ENCODE peak calls at places on chromosomes 13 and 19, in five cellular contexts. D, L, A, M and G are unnamed samples.

GRCh38 chr13:50129923-50130685 is 114.9 kb downstream of the KCNRG start:
- DNase-seq in M (peak), A (peak), L (no peak), D (no peak), G (no peak)

GRCh38 chr13:108214511-108215383 is 589 bp downstream of the LIG4 start:
- DNase-seq in D (no peak), M (no peak), L (peak), A (no peak), G (peak)

GRCh38 chr13:25575562-25575961 is 203.8 kb downstream of the ATP8A2 start:
- DNase-seq in D (no peak), M (no peak), A (no peak), L (no peak), G (no peak)

GRCh38 chr19:4310247-4311121 is 6.1 kb downstream of the FSD1 start:
- DNase-seq in M (peak), L (no peak), A (no peak), D (no peak), G (no peak)

GRCh38 chr13:35157143-35157755 is 215.2 kb downstream of the NBEA start:
- DNase-seq in A (no peak), D (no peak), M (peak), L (peak), G (peak)

GRCh38 chr19:18899624-18900560 is 3.9 kb upstream of the CERS1 start:
- DNase-seq in D (no peak), L (no peak), M (no peak), A (no peak), G (no peak)

GRCh38 chr13:112244061-112244460 is 132.1 kb upstream of the SPACA7 start:
- DNase-seq in A (no peak), L (no peak), M (no peak), D (no peak), G (no peak)

GRCh38 chr13:27578121-27579030 is 42.0 kb downstream of the LNX2 start:
- DNase-seq in D (no peak), M (no peak), A (no peak), L (no peak), G (no peak)

GRCh38 chr19:40555978-40556689 is 20.5 kb upstream of the SHKBP1 start:
- DNase-seq in D (no peak), L (no peak), M (no peak), A (no peak), G (no peak)

GRCh38 chr19:524062-524674 is 7.4 kb upstream of the CDC34 start:
- DNase-seq in M (no peak), D (no peak), L (no peak), A (no peak), G (no peak)

GRCh38 chr19:1079566-1080111 is 12.7 kb downstream of the ARHGAP45 start:
- DNase-seq in D (no peak), A (peak), L (no peak), M (no peak), G (no peak)

GRCh38 chr13:33168326-33168960 is 117.1 kb downstream of the STARD13 start:
- DNase-seq in L (no peak), M (no peak), A (no peak), D (no peak), G (no peak)

GRCh38 chr19:34999498-35000337 is at the start of gene GRAMD1A:
- DNase-seq in L (peak), A (peak), D (peak), M (peak), G (peak)

GRCh38 chr19:47230122-47230920 is 678 bp downstream of the BBC3 start:
- DNase-seq in L (peak), M (peak), A (peak), D (peak), G (no peak)

GRCh38 chr13:19864018-19864338 is 529 bp upstream of the ZMYM5 start:
- DNase-seq in M (peak), L (peak), A (peak), D (peak), G (peak)

GRCh38 chr19:3324405-3324856 is 42.0 kb upstream of the NFIC start:
- DNase-seq in M (peak), D (peak), A (peak), L (peak), G (no peak)

GRCh38 chr19:55230780-55231179 is 2.2 kb upstream of the TMEM86B start:
- DNase-seq in L (no peak), M (no peak), D (no peak), A (no peak), G (no peak)

GRCh38 chr13:109595466-109595865 is 190.9 kb downstream of the IRS2 start:
- DNase-seq in L (no peak), D (no peak), A (no peak), M (no peak), G (no peak)

GRCh38 chr19:37506387-37507166 is at the start of gene ZNF793:
- DNase-seq in D (peak), A (peak), L (peak), M (peak), G (peak)

GRCh38 chr13:113589251-113589960 is 4.9 kb downstream of the TFDP1 start:
- DNase-seq in L (no peak), M (no peak), A (no peak), D (peak), G (no peak)

GRCh38 chr13:98293103-98293502 is 116.0 kb upstream of the RNF113B start:
- DNase-seq in L (no peak), D (peak), A (no peak), M (no peak), G (no peak)

GRCh38 chr13:48946163-48946562 is 29.5 kb upstream of the FNDC3A start:
- DNase-seq in D (no peak), A (no peak), M (no peak), L (no peak), G (no peak)

GRCh38 chr13:95620498-95621140 is 23.9 kb downstream of the DZIP1 start:
- DNase-seq in L (no peak), M (no peak), A (no peak), D (no peak), G (no peak)

GRCh38 chr19:30450101-30450500 is 77.9 kb downstream of the ZNF536 start:
- DNase-seq in A (no peak), L (peak), D (no peak), M (peak), G (peak)

GRCh38 chr13:113220877-113221276 is 11.5 kb downstream of the CUL4A start:
- DNase-seq in D (no peak), A (peak), M (no peak), L (no peak), G (no peak)

GRCh38 chr13:40764587-40765403 is 6.2 kb downstream of the MRPS31 start:
- DNase-seq in D (peak), A (no peak), L (no peak), M (no peak), G (no peak)

GRCh38 chr19:33431986-33432385 is 58.5 kb downstream of the CEBPG start:
- DNase-seq in M (no peak), L (peak), D (no peak), A (no peak), G (peak)

GRCh38 chr13:31944262-31945160 is 87.1 kb upstream of the FRY start:
- DNase-seq in M (no peak), L (no peak), A (no peak), D (no peak), G (no peak)

GRCh38 chr13:114112826-114113322 is 19.5 kb downstream of the RASA3 start:
- DNase-seq in M (no peak), L (peak), A (no peak), D (no peak), G (no peak)

GRCh38 chr19:33194527-33194883 is 375 bp downstream of the LRP3 start:
- DNase-seq in D (no peak), M (no peak), L (peak), A (no peak), G (no peak)

GRCh38 chr19:2969104-2969504 is 8.3 kb upstream of the TLE6 start:
- DNase-seq in D (peak), L (peak), A (no peak), M (no peak), G (peak)

GRCh38 chr13:24627864-24628418 is 52.3 kb upstream of the ATP12A start:
- DNase-seq in L (no peak), M (no peak), A (no peak), D (no peak), G (no peak)

GRCh38 chr19:1166872-1167573 is 7.0 kb downstream of the SBNO2 start:
- DNase-seq in A (no peak), D (no peak), M (no peak), L (peak), G (no peak)

GRCh38 chr19:18558202-18558555 is 509 bp downstream of the KXD1 start:
- DNase-seq in L (no peak), M (no peak), D (no peak), A (no peak), G (no peak)

GRCh38 chr19:12769689-12770088 is 5.7 kb downstream of the HOOK2 start:
- DNase-seq in A (peak), M (no peak), D (peak), L (peak), G (no peak)

GRCh38 chr13:26449063-26449848 is 108.2 kb upstream of the WASF3 start:
- DNase-seq in D (no peak), L (no peak), M (no peak), A (no peak), G (no peak)

GRCh38 chr19:35049456-35049855 is 7.9 kb downstream of the HPN start:
- DNase-seq in A (no peak), M (no peak), L (no peak), D (no peak), G (no peak)

GRCh38 chr19:2544576-2545415 is 68.9 kb downstream of the GADD45B start:
- DNase-seq in M (no peak), A (no peak), L (no peak), D (no peak), G (no peak)